ENCODE peak calls at places on chromosomes 16 and 17, in ten cellular contexts. M is A549, N is tibial artery, B is AG04450, F is AG10803, G is PC-9, K is psoas muscle, A is Caco-2, O is kidney epithelial cell, D is thoracic aorta. T is an unnamed sample.
A peak's percentile ranks its signal among the peaks of the same experiment; 100 is the strongest.

GRCh38 chr16:58306327-58306726 is 11.5 kb upstream of the PRSS54 start:
- DNase-seq in M (peak; percentile 44), K (no peak), O (no peak), G (peak; percentile 28), N (no peak), F (peak; percentile 19), B (no peak), A (no peak), D (no peak), T (peak; percentile 3)

GRCh38 chr16:25014500-25015147 is 545 bp downstream of the ARHGAP17 start:
- DNase-seq in B (no peak), O (no peak), D (no peak), K (peak; percentile 51), F (peak; percentile 59), A (peak; percentile 43), G (peak; percentile 33), M (peak; percentile 47), N (peak; percentile 79), T (peak; percentile 39)

GRCh38 chr16:50800074-50800473 is 58.2 kb downstream of the CYLD start:
- DNase-seq in B (no peak), A (no peak), F (no peak), O (no peak), M (no peak), D (no peak), K (no peak), G (no peak), N (no peak), T (no peak)

GRCh38 chr17:72403713-72404209 is 282.9 kb downstream of the SOX9 start:
- DNase-seq in O (no peak), F (no peak), B (no peak), M (peak; percentile 68), D (no peak), N (no peak), K (no peak), G (no peak), A (peak; percentile 75), T (no peak)

GRCh38 chr17:3800362-3801042 is 486 bp downstream of the ITGAE start:
- DNase-seq in A (no peak), M (no peak), F (no peak), G (no peak), D (no peak), B (no peak), K (no peak), N (no peak), O (no peak), T (no peak)

GRCh38 chr16:30731411-30731810 is 16.8 kb upstream of the PHKG2 start:
- DNase-seq in B (no peak), D (no peak), A (no peak), N (no peak), F (no peak), K (no peak), M (no peak), G (no peak), O (no peak), T (no peak)

GRCh38 chr16:84700518-84701277 is 898 bp downstream of the USP10 start:
- DNase-seq in F (no peak), G (peak; percentile 9), A (peak; percentile 31), B (no peak), K (no peak), M (peak; percentile 29), D (no peak), N (no peak), O (no peak), T (peak; percentile 41)

GRCh38 chr16:14334366-14335105 is 263.4 kb downstream of the MRTFB start:
- DNase-seq in K (no peak), F (peak; percentile 76), D (no peak), B (no peak), G (no peak), M (no peak), O (no peak), N (no peak), A (no peak), T (peak; percentile 66)

GRCh38 chr17:12545877-12546513 is 119.7 kb upstream of the MYOCD start:
- DNase-seq in K (no peak), A (peak; percentile 37), N (peak; percentile 68), O (no peak), B (no peak), G (peak; percentile 7), D (no peak), M (peak; percentile 75), F (peak; percentile 57), T (peak; percentile 66)

GRCh38 chr17:39769974-39770587 is 32.3 kb downstream of the GRB7 start:
- DNase-seq in F (no peak), D (no peak), N (no peak), O (peak; percentile 81), A (no peak), K (no peak), B (peak; percentile 16), M (no peak), G (peak; percentile 66), T (peak; percentile 23)

GRCh38 chr17:44969144-44969780 is 1.2 kb upstream of the C1QL1 start:
- DNase-seq in N (no peak), A (no peak), F (no peak), O (no peak), M (no peak), B (no peak), D (no peak), G (no peak), K (no peak), T (no peak)

GRCh38 chr17:7258731-7259554 is 3.3 kb downstream of the CLDN7 start:
- DNase-seq in D (no peak), M (peak; percentile 64), K (no peak), N (no peak), O (no peak), A (peak; percentile 49), G (no peak), B (no peak), F (peak; percentile 66), T (peak; percentile 79)

GRCh38 chr17:37732313-37732712 is 12.5 kb downstream of the HNF1B start:
- DNase-seq in B (no peak), O (no peak), D (no peak), G (no peak), N (no peak), A (no peak), K (no peak), F (no peak), M (no peak), T (no peak)

GRCh38 chr17:37726891-37727780 is 17.7 kb downstream of the HNF1B start:
- DNase-seq in K (no peak), B (no peak), G (no peak), D (no peak), M (no peak), O (no peak), A (no peak), F (no peak), N (no peak), T (no peak)

GRCh38 chr17:37726248-37726647 is 18.6 kb downstream of the HNF1B start:
- DNase-seq in G (no peak), K (no peak), F (peak; percentile 39), A (no peak), N (no peak), O (no peak), B (no peak), D (no peak), M (no peak), T (no peak)

GRCh38 chr17:37731056-37731455 is 13.8 kb downstream of the HNF1B start:
- DNase-seq in B (no peak), D (no peak), A (no peak), K (no peak), N (no peak), O (no peak), G (no peak), M (no peak), F (no peak), T (no peak)

GRCh38 chr17:37729905-37730304 is 15.0 kb downstream of the HNF1B start:
- DNase-seq in D (no peak), F (no peak), G (no peak), M (no peak), N (no peak), O (no peak), K (no peak), A (no peak), B (no peak), T (no peak)
- H3K4me3 ChIP-seq in D (no peak overlapping the region), F (no peak overlapping the region), G (no peak overlapping the region), M (no peak overlapping the region), N (no peak overlapping the region), O (no peak overlapping the region), K (no peak overlapping the region), A (no peak overlapping the region), B (no peak overlapping the region), T (no peak overlapping the region)

GRCh38 chr17:10352866-10353265 is 19.9 kb downstream of the MYH13 start:
- DNase-seq in G (no peak), D (no peak), F (no peak), N (no peak), O (no peak), M (no peak), B (no peak), A (no peak), K (no peak), T (no peak)

GRCh38 chr17:10349403-10349802 is 23.4 kb downstream of the MYH13 start:
- DNase-seq in M (peak; percentile 27), O (no peak), F (no peak), G (no peak), D (no peak), K (no peak), N (no peak), A (no peak), B (no peak), T (no peak)
- TF ChIP-seq CTCF in M (no peak), O (no peak), F (peak; percentile 26), G (peak; percentile 14), D (no peak), K (no peak), N (no peak), A (no peak), B (no peak), T (peak; percentile 10)

DNA sequence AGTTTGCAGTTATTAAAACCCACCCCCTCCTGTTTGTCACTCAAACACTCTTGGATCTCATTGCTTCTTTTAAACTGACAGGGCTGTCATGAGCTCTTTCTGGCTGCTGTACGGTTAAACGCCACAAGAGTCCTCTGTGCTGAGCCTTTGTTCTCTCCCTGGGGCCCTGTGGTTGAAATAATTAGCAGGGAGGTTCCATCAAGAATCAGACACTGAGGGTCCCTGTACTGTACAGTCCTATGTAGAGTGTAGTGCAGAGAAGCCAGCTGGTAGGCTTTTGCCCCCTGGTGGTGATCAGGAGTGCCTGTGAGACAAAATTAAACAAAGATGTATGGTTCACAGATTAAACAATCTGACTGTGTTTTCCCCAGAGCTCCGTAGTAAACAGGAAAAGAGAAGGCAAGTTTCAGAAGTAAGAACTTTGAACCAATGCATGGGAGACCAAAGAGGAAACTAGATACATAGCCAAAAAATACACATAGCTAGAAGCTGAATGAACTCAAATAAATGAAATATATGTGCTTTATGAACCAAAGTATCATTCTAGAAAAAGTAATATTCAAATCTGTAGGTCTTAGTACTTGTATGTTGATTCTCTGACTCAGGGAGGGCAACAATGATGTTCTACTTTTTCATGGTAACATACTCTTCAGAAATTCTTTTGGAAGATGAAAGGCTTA is 1.4 kb upstream of the SSH2 start:
- DNase-seq in K (peak; percentile 32), B (peak; percentile 51), N (peak; percentile 67), O (no peak), F (peak; percentile 78), G (peak; percentile 53), M (peak; percentile 85), A (peak; percentile 76), D (no peak), T (peak; percentile 84)
- H3K4me3 ChIP-seq in K (peak overlapping the region; percentile 75), B (no peak overlapping the region), N (peak overlapping the region; percentile 98), O (peak overlapping the region; percentile 79), F (peak overlapping the region; percentile 95), G (peak overlapping the region; percentile 73), M (peak overlapping the region; percentile 78), A (peak overlapping the region; percentile 91), D (peak overlapping the region; percentile 73), T (peak overlapping the region; percentile 62)

DNA sequence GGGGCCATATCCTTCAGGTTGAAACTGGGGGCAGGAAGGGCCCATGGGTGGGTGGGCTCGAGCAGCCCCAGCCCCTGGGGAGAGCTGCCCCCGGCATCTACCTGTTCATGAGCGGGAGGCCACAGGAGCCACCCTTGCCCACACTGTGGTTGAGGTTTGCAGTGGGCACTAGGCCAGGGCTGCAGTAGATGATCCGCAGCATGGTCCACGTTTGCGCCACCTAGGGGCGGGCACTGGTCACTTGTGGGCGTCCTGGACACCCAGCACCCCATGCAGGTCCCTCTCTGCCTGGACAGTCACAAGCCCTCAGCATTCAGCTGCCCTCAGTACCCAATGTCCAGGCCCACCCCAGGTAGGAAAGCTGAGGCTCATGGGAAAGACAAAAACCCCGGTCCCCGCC is 1.8 kb upstream of the JMJD8 start:
- DNase-seq in A (peak; percentile 83), K (peak; percentile 55), B (no peak), O (no peak), N (no peak), F (peak; percentile 40), G (peak; percentile 65), M (peak; percentile 81), D (no peak), T (no peak)
- TF ChIP-seq CTCF in A (peak; percentile 61), K (no peak), B (peak; percentile 36), O (peak; percentile 57), N (no peak), F (peak; percentile 46), G (peak; percentile 71), M (peak; percentile 60), D (no peak), T (peak; percentile 25)